ENCODE peak calls at places on chromosome 18, in four cellular contexts. W, M, L and R are unnamed samples.

GRCh38 chr18:29191263-29191662 is 1014.3 kb upstream of the CDH2 start:
- DNase-seq in M (peak; percentile 15), L (no peak), W (peak; percentile 30), R (no peak)

GRCh38 chr18:58417752-58418151 is 211.1 kb downstream of the ALPK2 start:
- DNase-seq in M (no peak), L (no peak), W (no peak), R (no peak)

GRCh38 chr18:63177259-63177658 is 142.3 kb downstream of the BCL2 start:
- DNase-seq in M (no peak), L (no peak), W (no peak), R (no peak)

GRCh38 chr18:63303562-63303961 is 16.0 kb downstream of the BCL2 start:
- DNase-seq in W (no peak), M (no peak), L (no peak), R (no peak)

GRCh38 chr18:57780318-57781127 is 22.6 kb downstream of the ATP8B1 start:
- DNase-seq in L (no peak), M (no peak), W (peak; percentile 97), R (no peak)

GRCh38 chr18:45324489-45325111 is 290.7 kb upstream of the SLC14A2 start:
- DNase-seq in M (no peak), L (no peak), W (peak; percentile 4), R (no peak)

GRCh38 chr18:55323051-55323994 is 264.7 kb downstream of the TCF4 start:
- DNase-seq in M (no peak), W (peak; percentile 83), L (no peak), R (no peak)

GRCh38 chr18:9787716-9788115 is 79.6 kb downstream of the RAB31 start:
- DNase-seq in W (no peak), L (no peak), M (no peak), R (no peak)

GRCh38 chr18:56870982-56871381 is 219.8 kb downstream of the WDR7 start:
- DNase-seq in W (no peak), M (no peak), L (no peak), R (no peak)

GRCh38 chr18:22179631-22180030 is 10.2 kb downstream of the GATA6 start:
- DNase-seq in L (no peak), W (no peak), M (no peak), R (no peak)

DNA sequence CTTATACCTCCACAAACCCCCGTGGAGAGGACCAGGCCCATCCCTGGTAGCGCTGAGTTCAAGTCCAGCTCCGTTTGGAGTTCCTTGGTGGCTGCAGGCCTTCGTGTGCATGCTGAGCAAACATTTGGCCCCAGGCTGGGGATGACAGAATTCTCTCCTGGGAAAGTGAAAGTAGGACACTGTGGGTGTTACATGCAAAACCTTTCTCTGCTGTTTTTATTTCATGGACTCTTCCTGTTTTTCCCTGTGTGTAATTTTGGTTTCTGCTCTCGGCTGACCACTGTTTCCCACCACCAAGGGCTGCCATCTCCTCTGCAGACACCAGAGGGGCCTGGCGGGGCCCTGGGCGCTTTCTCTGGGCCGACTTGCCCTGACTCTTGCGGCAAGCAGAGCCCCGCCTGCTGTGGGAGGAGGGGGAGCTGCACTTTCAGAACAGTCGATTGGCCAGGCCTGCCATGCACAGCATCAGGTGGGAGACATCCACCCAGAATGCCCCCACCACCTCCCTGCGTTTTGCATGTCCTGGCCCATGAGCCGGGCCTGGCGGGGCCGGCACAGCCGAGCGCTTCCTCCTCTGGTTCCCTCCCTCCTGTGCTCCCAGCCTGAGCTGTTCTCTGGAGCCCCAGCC is 102.4 kb downstream of the CABLES1 start:
- DNase-seq in M (no peak), W (no peak), L (peak; percentile 25), R (peak; percentile 68)
- TF ChIP-seq CTCF in M (no peak), W (no peak), L (no peak), R (peak; percentile 53)

GRCh38 chr18:7174359-7175107 is 56.4 kb upstream of the LRRC30 start:
- DNase-seq in W (no peak), M (no peak), L (no peak), R (no peak)
- TF ChIP-seq CTCF in W (no peak), M (no peak), L (no peak), R (no peak)

GRCh38 chr18:25353080-25353479 is 1.1 kb upstream of the ZNF521 start:
- DNase-seq in L (no peak), W (no peak), M (no peak), R (no peak)

GRCh38 chr18:25351280-25351772 is 640 bp downstream of the ZNF521 start:
- DNase-seq in W (no peak), M (no peak), L (no peak), R (no peak)

GRCh38 chr18:25350561-25351201 is 1.3 kb downstream of the ZNF521 start:
- DNase-seq in L (no peak), M (no peak), W (peak; percentile 7), R (peak; percentile 12)

GRCh38 chr18:25352629-25353005 is 651 bp upstream of the ZNF521 start:
- DNase-seq in W (no peak), M (no peak), L (no peak), R (no peak)

GRCh38 chr18:25351773-25352628 is at the start of gene ZNF521:
- DNase-seq in L (peak; percentile 39), M (peak; percentile 81), W (peak; percentile 80), R (no peak)
- TF ChIP-seq CTCF in L (no peak), M (peak; percentile 42), W (no peak), R (peak; percentile 10)

GRCh38 chr18:43061816-43062215 is 53.7 kb downstream of the RIT2 start:
- DNase-seq in W (no peak), M (no peak), L (no peak), R (no peak)
- TF ChIP-seq CTCF in W (no peak), M (no peak), L (no peak), R (no peak)

GRCh38 chr18:34352385-34353163 is 127.9 kb upstream of the NOL4 start:
- DNase-seq in W (peak; percentile 39), M (no peak), L (no peak), R (no peak)
- TF ChIP-seq CTCF in W (peak; percentile 49), M (no peak), L (no peak), R (no peak)